ENCODE peak calls at places on chromosome 11, in six cellular contexts. One of them, this sample, is unnamed.

GRCh38 chr11:71999360-71999759 is 651 bp downstream of the IL18BP start:
- DNase-seq in trophoblast cell: peak; percentile 59
- DNase-seq in GM23248: peak; percentile 58
- DNase-seq in HL-60: no peak
- DNase-seq in thoracic aorta: no peak
- DNase-seq in sigmoid colon: peak; percentile 80
- DNase-seq in this sample: peak; percentile 65

GRCh38 chr11:45390407-45390806 is 104.3 kb upstream of the SYT13 start:
- DNase-seq in trophoblast cell: no peak
- DNase-seq in HL-60: no peak
- DNase-seq in GM23248: peak; percentile 40
- DNase-seq in thoracic aorta: no peak
- DNase-seq in sigmoid colon: no peak
- DNase-seq in this sample: no peak

GRCh38 chr11:74449369-74449931 is 17.9 kb downstream of the KCNE3 start:
- DNase-seq in HL-60: peak; percentile 65
- DNase-seq in trophoblast cell: peak; percentile 48
- DNase-seq in sigmoid colon: peak; percentile 68
- DNase-seq in GM23248: peak; percentile 92
- DNase-seq in thoracic aorta: no peak
- DNase-seq in this sample: peak; percentile 71

GRCh38 chr11:76560219-76560618 is 110.3 kb downstream of the LRRC32 start:
- DNase-seq in trophoblast cell: no peak
- DNase-seq in GM23248: peak; percentile 65
- DNase-seq in sigmoid colon: no peak
- DNase-seq in HL-60: no peak
- DNase-seq in thoracic aorta: no peak
- DNase-seq in this sample: no peak

GRCh38 chr11:1299621-1300020 is 9.8 kb downstream of the TOLLIP start:
- DNase-seq in GM23248: no peak
- DNase-seq in sigmoid colon: peak; percentile 67
- DNase-seq in thoracic aorta: no peak
- DNase-seq in HL-60: no peak
- DNase-seq in trophoblast cell: no peak
- DNase-seq in this sample: no peak

GRCh38 chr11:57513446-57513795 is 2.1 kb downstream of the SLC43A1 start:
- DNase-seq in HL-60: no peak
- DNase-seq in thoracic aorta: no peak
- DNase-seq in trophoblast cell: no peak
- DNase-seq in GM23248: no peak
- DNase-seq in sigmoid colon: no peak
- DNase-seq in this sample: no peak

GRCh38 chr11:76179147-76179546 is 27.2 kb downstream of the WNT11 start:
- DNase-seq in GM23248: no peak
- DNase-seq in HL-60: no peak
- DNase-seq in sigmoid colon: no peak
- DNase-seq in trophoblast cell: no peak
- DNase-seq in thoracic aorta: no peak
- DNase-seq in this sample: no peak

GRCh38 chr11:44313701-44314489 is 4.0 kb upstream of the ALX4 start:
- DNase-seq in trophoblast cell: no peak
- DNase-seq in GM23248: peak; percentile 35
- DNase-seq in HL-60: no peak
- DNase-seq in thoracic aorta: no peak
- DNase-seq in sigmoid colon: no peak
- DNase-seq in this sample: no peak

GRCh38 chr11:1307163-1307870 is 2.1 kb downstream of the TOLLIP start:
- DNase-seq in sigmoid colon: no peak
- DNase-seq in trophoblast cell: no peak
- DNase-seq in HL-60: peak; percentile 86
- DNase-seq in GM23248: no peak
- DNase-seq in thoracic aorta: no peak
- DNase-seq in this sample: no peak

GRCh38 chr11:60343094-60343704 is 16.1 kb downstream of the MS4A6E start:
- DNase-seq in HL-60: no peak
- DNase-seq in GM23248: peak; percentile 30
- DNase-seq in thoracic aorta: no peak
- DNase-seq in sigmoid colon: no peak
- DNase-seq in trophoblast cell: no peak
- DNase-seq in this sample: no peak

GRCh38 chr11:27717801-27718229 is 17.6 kb upstream of the BDNF start:
- DNase-seq in GM23248: peak; percentile 49
- DNase-seq in trophoblast cell: no peak
- DNase-seq in HL-60: no peak
- DNase-seq in sigmoid colon: no peak
- DNase-seq in thoracic aorta: no peak
- DNase-seq in this sample: no peak

GRCh38 chr11:61969838-61970452 is 2.5 kb upstream of the FTH1 start:
- DNase-seq in sigmoid colon: no peak
- DNase-seq in thoracic aorta: no peak
- DNase-seq in GM23248: peak; percentile 91
- DNase-seq in trophoblast cell: peak; percentile 13
- DNase-seq in HL-60: peak; percentile 88
- DNase-seq in this sample: no peak

GRCh38 chr11:121194731-121195596 is 93.9 kb downstream of the TECTA start:
- DNase-seq in trophoblast cell: peak; percentile 34
- DNase-seq in HL-60: peak; percentile 21
- DNase-seq in sigmoid colon: no peak
- DNase-seq in GM23248: peak; percentile 60
- DNase-seq in thoracic aorta: no peak
- DNase-seq in this sample: no peak
- H3K4me3 ChIP-seq in trophoblast cell: no peak overlapping the region
- H3K4me3 ChIP-seq in HL-60: no peak overlapping the region
- H3K4me3 ChIP-seq in sigmoid colon: no peak overlapping the region
- H3K4me3 ChIP-seq in GM23248: peak overlapping the region; percentile 47
- H3K4me3 ChIP-seq in thoracic aorta: peak overlapping the region; percentile 30
- H3K4me3 ChIP-seq in this sample: no peak overlapping the region

DNA sequence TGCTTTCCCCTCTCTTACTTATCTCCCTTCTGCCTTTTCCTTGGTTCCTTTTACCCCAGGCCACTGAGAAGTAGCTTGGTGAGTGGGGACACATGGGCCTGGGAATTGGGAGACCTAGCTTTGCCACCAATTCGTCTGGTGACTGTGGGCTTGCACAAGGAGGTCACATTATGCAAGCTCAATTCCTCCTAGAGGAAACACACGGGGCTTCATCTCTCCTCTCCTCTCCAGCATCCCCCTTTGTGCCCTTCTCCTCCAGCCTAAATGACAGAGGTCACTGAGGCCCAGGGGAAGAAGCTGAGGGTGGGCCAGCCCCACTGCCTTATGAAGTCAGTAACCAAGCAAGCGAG is 2.2 kb downstream of the CLCF1 start:
- DNase-seq in sigmoid colon: no peak
- DNase-seq in HL-60: peak; percentile 61
- DNase-seq in trophoblast cell: no peak
- DNase-seq in thoracic aorta: no peak
- DNase-seq in GM23248: no peak
- DNase-seq in this sample: no peak
- H3K4me3 ChIP-seq in sigmoid colon: peak overlapping the region; percentile 69
- H3K4me3 ChIP-seq in HL-60: peak overlapping the region; percentile 47
- H3K4me3 ChIP-seq in trophoblast cell: no peak overlapping the region
- H3K4me3 ChIP-seq in thoracic aorta: peak overlapping the region; percentile 76
- H3K4me3 ChIP-seq in GM23248: peak overlapping the region; percentile 81
- H3K4me3 ChIP-seq in this sample: peak overlapping the region; percentile 97

DNA sequence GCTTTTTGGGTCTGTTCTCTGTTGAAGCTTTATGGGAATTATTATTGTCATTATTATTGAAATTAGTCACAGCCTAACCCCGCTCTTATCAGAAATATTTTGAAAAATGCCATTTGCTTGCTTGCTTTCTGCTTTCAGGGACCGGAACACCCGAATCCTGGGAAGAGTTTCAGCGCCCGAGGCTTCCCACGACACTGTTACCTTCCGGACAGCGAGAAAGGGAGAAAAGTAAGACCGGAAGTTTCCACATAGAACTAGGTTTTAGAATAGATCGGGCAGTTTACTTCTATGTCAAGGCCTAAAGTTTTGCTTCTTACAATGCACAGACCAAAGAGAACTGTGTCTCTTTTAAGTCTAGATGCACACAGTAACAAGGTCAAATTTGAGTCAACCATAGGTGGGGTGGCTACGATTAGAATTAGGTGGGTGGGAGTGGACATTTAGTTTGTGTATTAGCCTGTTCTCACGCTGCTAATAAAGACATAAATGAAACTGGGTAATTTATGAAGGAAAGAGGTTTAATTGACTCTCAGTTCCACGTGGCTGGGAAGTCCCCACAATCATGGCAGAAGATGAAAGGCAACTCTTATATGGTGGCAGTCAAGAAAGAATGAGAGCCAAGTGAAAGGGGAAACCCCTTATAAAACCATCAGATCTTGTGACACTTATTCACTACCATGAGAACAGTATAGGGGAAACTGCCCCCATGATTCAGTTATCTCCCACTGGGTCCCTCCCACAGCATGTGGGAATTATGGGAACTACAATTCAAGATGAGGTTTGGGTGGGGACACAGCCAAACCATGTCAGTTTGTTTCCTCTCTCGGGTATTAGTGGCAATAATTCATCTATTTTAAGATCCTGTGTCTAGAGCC is 12.9 kb downstream of the MPEG1 start:
- DNase-seq in trophoblast cell: no peak
- DNase-seq in HL-60: no peak
- DNase-seq in thoracic aorta: no peak
- DNase-seq in sigmoid colon: no peak
- DNase-seq in GM23248: no peak
- DNase-seq in this sample: no peak
- H3K4me3 ChIP-seq in trophoblast cell: no peak overlapping the region
- H3K4me3 ChIP-seq in HL-60: no peak overlapping the region
- H3K4me3 ChIP-seq in thoracic aorta: no peak overlapping the region
- H3K4me3 ChIP-seq in sigmoid colon: no peak overlapping the region
- H3K4me3 ChIP-seq in GM23248: no peak overlapping the region
- H3K4me3 ChIP-seq in this sample: no peak overlapping the region

DNA sequence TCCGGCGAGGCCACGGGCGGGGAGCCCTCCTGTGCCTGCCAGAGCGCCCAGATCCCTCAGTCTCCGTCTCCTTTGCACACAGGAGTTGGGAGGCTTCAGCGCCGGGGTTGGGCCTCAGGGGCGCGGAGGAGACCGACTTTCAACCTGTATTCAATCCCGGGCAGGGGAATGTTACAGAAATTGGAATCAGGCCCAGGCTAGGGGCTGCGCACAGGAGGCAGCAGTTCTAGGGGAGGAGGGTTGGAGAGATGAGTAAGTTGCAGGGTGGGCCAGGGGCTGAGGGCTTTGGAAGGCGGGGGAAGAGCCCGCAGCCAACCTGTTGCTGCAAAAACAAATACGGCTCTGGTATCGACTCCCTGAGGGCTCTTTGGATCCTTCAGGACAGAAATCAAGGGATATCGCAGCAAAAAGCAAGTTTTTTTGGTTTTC is 651 bp upstream of the KCNA4 start:
- DNase-seq in thoracic aorta: no peak
- DNase-seq in sigmoid colon: no peak
- DNase-seq in HL-60: no peak
- DNase-seq in trophoblast cell: no peak
- DNase-seq in GM23248: no peak
- DNase-seq in this sample: no peak
- H3K4me3 ChIP-seq in thoracic aorta: peak overlapping the region; percentile 65
- H3K4me3 ChIP-seq in sigmoid colon: no peak overlapping the region
- H3K4me3 ChIP-seq in HL-60: no peak overlapping the region
- H3K4me3 ChIP-seq in trophoblast cell: no peak overlapping the region
- H3K4me3 ChIP-seq in GM23248: no peak overlapping the region
- H3K4me3 ChIP-seq in this sample: peak overlapping the region; percentile 55

GRCh38 chr11:117231637-117232021 is 244 bp downstream of the PCSK7 start:
- DNase-seq in thoracic aorta: no peak
- DNase-seq in trophoblast cell: no peak
- DNase-seq in HL-60: no peak
- DNase-seq in sigmoid colon: no peak
- DNase-seq in GM23248: no peak
- DNase-seq in this sample: no peak

GRCh38 chr11:117230981-117231636 is 764 bp downstream of the PCSK7 start:
- DNase-seq in sigmoid colon: no peak
- DNase-seq in trophoblast cell: no peak
- DNase-seq in GM23248: peak; percentile 44
- DNase-seq in HL-60: no peak
- DNase-seq in thoracic aorta: no peak
- DNase-seq in this sample: no peak

GRCh38 chr11:117229411-117229810 is 2.5 kb downstream of the PCSK7 start:
- DNase-seq in thoracic aorta: no peak
- DNase-seq in GM23248: no peak
- DNase-seq in HL-60: no peak
- DNase-seq in sigmoid colon: peak; percentile 61
- DNase-seq in trophoblast cell: no peak
- DNase-seq in this sample: no peak

GRCh38 chr11:117229931-117230285 is 2.0 kb downstream of the PCSK7 start:
- DNase-seq in GM23248: no peak
- DNase-seq in sigmoid colon: peak; percentile 53
- DNase-seq in thoracic aorta: no peak
- DNase-seq in trophoblast cell: no peak
- DNase-seq in HL-60: no peak
- DNase-seq in this sample: no peak

DNA sequence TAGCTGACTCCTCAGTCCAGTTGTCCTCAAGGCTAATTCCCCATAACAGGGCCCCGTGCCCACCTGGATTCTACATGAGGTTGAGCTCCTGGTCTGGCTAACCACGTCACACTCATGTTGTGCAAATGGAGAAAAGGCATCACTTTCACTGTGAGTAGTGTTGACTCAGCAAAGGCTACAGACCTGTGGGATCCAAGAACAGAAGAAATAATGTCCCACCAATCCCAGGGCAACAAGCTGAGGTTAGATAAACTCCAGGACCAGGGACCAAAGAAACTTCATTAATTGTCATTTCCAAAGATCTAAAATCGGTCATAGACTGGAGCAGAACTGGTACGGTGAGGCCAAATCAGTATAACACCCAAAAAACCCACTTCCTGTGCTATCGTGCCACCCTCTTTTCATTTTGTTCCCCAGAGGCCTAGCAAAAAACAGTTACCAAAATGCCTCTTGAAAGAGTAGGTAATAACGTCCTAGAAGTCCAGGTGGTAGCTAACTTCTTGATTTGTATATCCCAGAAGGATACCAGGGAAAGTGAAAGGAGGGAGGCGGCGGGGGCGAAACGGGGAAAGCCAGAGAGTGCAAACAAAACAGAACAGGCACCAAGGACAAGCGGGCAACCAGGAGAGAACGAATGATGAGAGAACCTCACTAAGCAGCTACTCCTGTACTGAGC is 1.4 kb downstream of the PCSK7 start:
- DNase-seq in HL-60: no peak
- DNase-seq in thoracic aorta: no peak
- DNase-seq in trophoblast cell: no peak
- DNase-seq in GM23248: peak; percentile 67
- DNase-seq in sigmoid colon: peak; percentile 58
- DNase-seq in this sample: no peak
- H3K4me3 ChIP-seq in HL-60: peak overlapping the region; percentile 98
- H3K4me3 ChIP-seq in thoracic aorta: peak overlapping the region; percentile 81
- H3K4me3 ChIP-seq in trophoblast cell: no peak overlapping the region
- H3K4me3 ChIP-seq in GM23248: peak overlapping the region; percentile 97
- H3K4me3 ChIP-seq in sigmoid colon: peak overlapping the region; percentile 97
- H3K4me3 ChIP-seq in this sample: peak overlapping the region; percentile 89

DNA sequence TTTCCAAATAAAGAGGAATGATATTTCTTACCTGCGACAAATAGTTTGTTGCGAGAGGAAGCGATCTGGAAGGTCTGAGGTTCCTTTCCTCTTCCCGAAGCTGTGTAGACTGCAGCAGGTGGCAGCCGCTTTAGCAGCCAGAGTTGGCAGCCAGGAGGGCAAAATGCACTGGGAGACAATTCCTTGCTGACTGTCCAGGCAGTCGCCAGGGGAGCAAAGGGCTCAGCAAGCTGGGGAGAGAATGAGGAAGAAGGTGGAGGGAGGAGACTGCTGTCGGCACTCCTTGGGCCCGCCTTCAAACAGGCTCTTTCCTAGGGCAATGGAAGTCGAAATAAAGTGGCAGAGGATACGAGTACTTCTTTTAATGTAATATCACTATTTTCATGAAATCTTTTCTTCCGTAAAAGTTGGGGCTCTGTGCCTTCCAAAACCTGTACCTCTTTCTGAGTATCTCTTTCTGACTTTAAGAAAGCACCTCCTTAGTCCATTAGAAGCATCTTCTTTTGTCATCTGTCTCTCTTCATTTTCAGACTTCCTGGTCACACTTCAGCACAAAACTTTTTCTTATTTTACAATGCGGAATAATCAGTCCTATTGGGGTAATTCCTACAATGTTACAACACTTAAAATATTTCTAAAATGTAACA is at the start of gene IL18:
- DNase-seq in trophoblast cell: peak; percentile 52
- DNase-seq in GM23248: peak; percentile 81
- DNase-seq in HL-60: peak; percentile 41
- DNase-seq in thoracic aorta: no peak
- DNase-seq in sigmoid colon: peak; percentile 68
- DNase-seq in this sample: no peak
- H3K4me3 ChIP-seq in trophoblast cell: no peak within 1 kb of the TSS
- H3K4me3 ChIP-seq in GM23248: peak within 1 kb of the TSS; percentile 80
- H3K4me3 ChIP-seq in HL-60: peak within 1 kb of the TSS; percentile 37
- H3K4me3 ChIP-seq in thoracic aorta: peak within 1 kb of the TSS; percentile 58
- H3K4me3 ChIP-seq in sigmoid colon: peak within 1 kb of the TSS; percentile 8
- H3K4me3 ChIP-seq in this sample: peak within 1 kb of the TSS; percentile 49